ENCODE peak calls at places on chromosomes 11 and 22, in five cellular contexts. One of them, this sample, is unnamed.

GRCh38 chr11:112219476-112220232 is 6.6 kb upstream of the PTS start:
- DNase-seq in NCI-H2081: peak
- DNase-seq in HFFc6: peak
- DNase-seq in NCI-H345: peak
- DNase-seq in NCI-H146: peak
- DNase-seq in this sample: no peak

GRCh38 chr11:133705873-133706272 is 139.4 kb downstream of the SPATA19 start:
- DNase-seq in NCI-H2081: no peak
- DNase-seq in HFFc6: no peak
- DNase-seq in NCI-H345: no peak
- DNase-seq in NCI-H146: no peak
- DNase-seq in this sample: peak

GRCh38 chr22:39600491-39601179 is 30.1 kb downstream of the CACNA1I start:
- DNase-seq in NCI-H2081: no peak
- DNase-seq in HFFc6: no peak
- DNase-seq in NCI-H345: no peak
- DNase-seq in NCI-H146: no peak
- DNase-seq in this sample: no peak

GRCh38 chr22:28016781-28017557 is 97.9 kb upstream of the PITPNB start:
- DNase-seq in NCI-H2081: no peak
- DNase-seq in HFFc6: no peak
- DNase-seq in NCI-H345: no peak
- DNase-seq in NCI-H146: no peak
- DNase-seq in this sample: no peak

GRCh38 chr11:117519590-117519989 is 191.9 kb downstream of the CEP164 start:
- DNase-seq in NCI-H2081: no peak
- DNase-seq in HFFc6: no peak
- DNase-seq in NCI-H345: no peak
- DNase-seq in NCI-H146: no peak
- DNase-seq in this sample: no peak

GRCh38 chr11:33389635-33390034 is 132.5 kb downstream of the HIPK3 start:
- DNase-seq in NCI-H2081: no peak
- DNase-seq in HFFc6: no peak
- DNase-seq in NCI-H345: no peak
- DNase-seq in NCI-H146: no peak
- DNase-seq in this sample: no peak

GRCh38 chr11:132161538-132161937 is 791.1 kb downstream of the NTM start:
- DNase-seq in NCI-H2081: no peak
- DNase-seq in HFFc6: no peak
- DNase-seq in NCI-H345: no peak
- DNase-seq in NCI-H146: no peak
- DNase-seq in this sample: no peak

GRCh38 chr22:39688186-39688768 is 117.7 kb downstream of the CACNA1I start:
- DNase-seq in NCI-H2081: no peak
- DNase-seq in HFFc6: no peak
- DNase-seq in NCI-H345: no peak
- DNase-seq in NCI-H146: no peak
- DNase-seq in this sample: no peak

This sample was measured in H1.